ENCODE peak calls at places on chromosomes 13 and 19, in ten cellular contexts. P is CD8-positive, alpha-beta T cell; T is neuronal stem cell; I is stomach; L is body of pancreas; Z is HCT116; K is cardiac muscle cell; E is mammary epithelial cell; U is psoas muscle; N is GM12878. R is an unnamed sample.

GRCh38 chr19:39645800-39646411 is 9.8 kb upstream of the LGALS16 start:
- DNase-seq in P (no peak), T (peak; percentile 38), I (no peak), L (no peak), Z (no peak), K (peak; percentile 30), E (no peak), U (no peak), N (no peak), R (peak; percentile 7)

GRCh38 chr19:12789098-12789903 is 2.0 kb upstream of the JUNB start:
- DNase-seq in P (no peak), T (no peak), I (no peak), L (no peak), Z (no peak), K (no peak), E (peak; percentile 58), U (no peak), N (no peak), R (no peak)

GRCh38 chr19:1076951-1077350 is 10.0 kb downstream of the ARHGAP45 start:
- DNase-seq in P (peak; percentile 86), T (no peak), I (peak; percentile 92), L (peak; percentile 53), Z (no peak), K (no peak), E (peak; percentile 77), U (peak; percentile 63), N (peak; percentile 85), R (no peak)

GRCh38 chr19:17718467-17718987 is 753 bp upstream of the MAP1S start:
- DNase-seq in P (no peak), T (no peak), I (no peak), L (no peak), Z (no peak), K (no peak), E (no peak), U (no peak), N (no peak), R (no peak)

GRCh38 chr19:56015756-56016155 is 29.2 kb downstream of the NLRP5 start:
- DNase-seq in P (no peak), T (no peak), I (no peak), L (no peak), Z (no peak), K (no peak), E (no peak), U (no peak), N (no peak), R (no peak)

GRCh38 chr13:34257980-34258379 is 440.0 kb downstream of the RFC3 start:
- DNase-seq in P (no peak), T (no peak), I (no peak), L (no peak), Z (no peak), K (no peak), E (no peak), U (no peak), N (no peak), R (no peak)

GRCh38 chr13:33260168-33261098 is 25.1 kb downstream of the STARD13 start:
- DNase-seq in P (no peak), T (no peak), I (no peak), L (peak; percentile 30), Z (peak; percentile 8), K (peak; percentile 73), E (no peak), U (no peak), N (no peak), R (no peak)

GRCh38 chr13:95641961-95642621 is 2.4 kb downstream of the DZIP1 start:
- DNase-seq in P (no peak), T (peak; percentile 6), I (peak; percentile 54), L (peak; percentile 51), Z (no peak), K (peak; percentile 73), E (peak; percentile 46), U (peak; percentile 43), N (no peak), R (peak; percentile 31)

GRCh38 chr13:66425741-66426140 is 804.4 kb downstream of the PCDH9 start:
- DNase-seq in P (no peak), T (no peak), I (no peak), L (no peak), Z (no peak), K (no peak), E (no peak), U (no peak), N (no peak), R (peak; percentile 59)

GRCh38 chr19:1864480-1865171 is 1.2 kb upstream of the KLF16 start:
- DNase-seq in P (no peak), T (peak; percentile 74), I (peak; percentile 73), L (peak; percentile 69), Z (no peak), K (peak; percentile 67), E (no peak), U (peak; percentile 79), N (no peak), R (no peak)

GRCh38 chr13:76647550-76647949 is 238.7 kb downstream of the KCTD12 start:
- DNase-seq in P (no peak), T (no peak), I (no peak), L (no peak), Z (no peak), K (no peak), E (no peak), U (no peak), N (no peak), R (no peak)

GRCh38 chr19:34459614-34460013 is 21.9 kb upstream of the WTIP start:
- DNase-seq in P (no peak), T (no peak), I (peak; percentile 52), L (no peak), Z (no peak), K (no peak), E (no peak), U (no peak), N (no peak), R (no peak)

GRCh38 chr19:42185281-42185680 is 32.2 kb downstream of the DEDD2 start:
- DNase-seq in P (no peak), T (no peak), I (no peak), L (no peak), Z (no peak), K (peak; percentile 56), E (no peak), U (no peak), N (no peak), R (no peak)

GRCh38 chr19:13139633-13140311 is 10.4 kb downstream of the STX10 start:
- DNase-seq in P (no peak), T (no peak), I (no peak), L (no peak), Z (no peak), K (no peak), E (no peak), U (no peak), N (no peak), R (no peak)

GRCh38 chr19:51727349-51727880 is 3.6 kb upstream of the HAS1 start:
- DNase-seq in P (no peak), T (no peak), I (no peak), L (no peak), Z (no peak), K (peak; percentile 56), E (peak; percentile 91), U (no peak), N (no peak), R (peak; percentile 16)

DNA sequence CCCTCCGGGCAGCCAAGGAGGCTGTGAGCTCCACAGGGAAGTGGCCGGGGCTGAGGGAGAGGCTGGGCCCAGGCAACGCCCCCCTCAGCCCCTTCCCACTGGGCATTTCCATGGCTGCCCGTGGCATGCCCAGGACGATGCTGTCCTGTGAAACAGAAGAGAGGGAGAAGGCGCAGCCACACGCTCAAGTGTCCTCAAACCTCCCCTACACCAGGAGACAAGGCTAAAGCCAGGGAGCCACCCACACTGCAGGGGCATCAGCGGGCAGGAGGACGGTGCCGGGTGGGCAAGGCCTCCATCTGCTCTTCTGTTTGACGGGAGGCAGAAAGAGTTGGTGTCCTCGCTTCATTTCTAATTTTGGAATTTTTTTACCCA is 14.2 kb upstream of the PROZ start:
- DNase-seq in P (no peak), T (no peak), I (no peak), L (no peak), Z (no peak), K (no peak), E (no peak), U (no peak), N (no peak), R (no peak)
- H3K4me3 ChIP-seq in P (no peak overlapping the region), T (no peak overlapping the region), I (no peak overlapping the region), L (no peak overlapping the region), Z (no peak overlapping the region), K (no peak overlapping the region), E (no peak overlapping the region), U (no peak overlapping the region), N (no peak overlapping the region), R (no peak overlapping the region)

DNA sequence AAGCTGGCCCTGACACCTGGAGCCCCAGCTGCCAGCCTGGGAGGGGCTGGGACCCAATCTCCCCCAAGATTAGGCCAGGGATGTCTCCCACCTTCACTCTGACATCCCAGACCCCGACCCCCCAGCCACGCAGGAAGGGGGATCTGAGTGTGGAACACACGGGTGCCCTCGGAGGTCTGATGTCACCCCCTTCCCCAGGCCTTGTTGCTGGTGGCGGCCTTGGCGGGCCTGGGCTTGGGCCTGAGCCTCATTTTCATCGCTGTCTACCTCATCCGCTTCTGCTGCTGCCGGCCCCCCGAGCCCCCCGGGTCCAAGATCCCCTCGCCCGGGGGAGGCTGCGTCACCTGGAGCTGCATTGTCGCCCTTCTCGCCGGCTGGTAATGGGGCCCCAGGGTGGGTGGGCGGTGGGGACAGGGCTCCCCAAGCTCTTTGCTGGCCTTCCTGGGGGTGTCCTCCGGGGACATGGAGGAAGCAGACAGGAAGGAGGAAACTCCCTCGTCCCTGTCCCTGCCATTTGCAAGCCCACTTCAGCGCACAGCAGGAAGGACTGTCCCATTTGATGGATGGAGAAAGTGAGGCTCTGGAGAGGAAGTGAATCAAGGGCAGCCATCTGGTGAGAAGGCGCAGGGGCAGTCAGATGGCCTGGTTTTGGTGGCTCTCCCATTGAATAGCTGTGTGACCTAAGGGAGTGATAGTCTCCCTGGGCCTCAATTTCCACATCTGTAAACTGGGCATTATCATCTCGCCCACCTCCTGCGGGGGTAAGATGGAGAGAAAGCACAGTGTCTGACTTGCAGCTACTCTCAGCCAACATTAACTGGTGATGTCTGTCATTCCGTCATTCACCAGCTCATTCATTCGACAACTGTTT is 3.9 kb downstream of the TTYH1 start:
- DNase-seq in P (no peak), T (no peak), I (no peak), L (no peak), Z (no peak), K (no peak), E (no peak), U (no peak), N (no peak), R (no peak)
- H3K27ac ChIP-seq in P (no peak overlapping the region), T (peak overlapping the region; percentile 91), I (no peak overlapping the region), L (peak overlapping the region; percentile 77), Z (no peak overlapping the region), K (no peak overlapping the region), E (no peak overlapping the region), U (peak overlapping the region; percentile 9), N (no peak overlapping the region), R (no peak overlapping the region)

GRCh38 chr13:96991072-96991471 is 3.2 kb downstream of the OXGR1 start:
- DNase-seq in P (no peak), T (no peak), I (no peak), L (no peak), Z (no peak), K (no peak), E (no peak), U (no peak), N (no peak), R (no peak)
- H3K4me3 ChIP-seq in P (no peak overlapping the region), T (no peak overlapping the region), I (no peak overlapping the region), L (no peak overlapping the region), Z (no peak overlapping the region), K (no peak overlapping the region), E (no peak overlapping the region), U (no peak overlapping the region), N (no peak overlapping the region), R (no peak overlapping the region)

DNA sequence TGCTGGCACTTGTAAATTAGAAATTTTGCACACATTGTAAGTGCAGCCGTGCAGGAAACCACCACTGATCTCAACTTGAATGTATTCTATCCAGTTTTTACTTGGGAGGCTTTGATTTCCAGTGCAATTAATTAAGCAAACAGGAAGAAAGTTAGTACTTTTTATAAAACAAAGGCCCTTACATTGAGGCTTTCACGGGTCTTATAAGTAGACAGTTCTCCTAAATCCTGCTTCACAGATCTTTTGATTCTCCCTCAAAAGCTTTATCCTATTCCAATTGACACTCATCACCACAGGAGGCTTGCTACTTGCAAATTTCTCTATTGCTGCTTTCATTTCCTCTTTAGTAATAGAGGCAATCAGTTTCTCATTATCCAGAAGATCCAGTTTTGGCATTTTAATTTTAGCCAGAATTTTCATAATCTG is 90.1 kb downstream of the ERCC5 start:
- DNase-seq in P (no peak), T (no peak), I (no peak), L (no peak), Z (no peak), K (no peak), E (no peak), U (no peak), N (peak; percentile 20), R (no peak)
- H3K27ac ChIP-seq in P (no peak overlapping the region), T (no peak overlapping the region), I (no peak overlapping the region), L (no peak overlapping the region), Z (no peak overlapping the region), K (no peak overlapping the region), E (no peak overlapping the region), U (no peak overlapping the region), N (no peak overlapping the region), R (no peak overlapping the region)